ENCODE peak calls at places on chromosomes 13 and 19, in four cellular contexts. One of them, this sample, is unnamed.

GRCh38 chr13:42412812-42413795 is 141.2 kb downstream of the AKAP11 start:
- DNase-seq in thoracic aorta: no peak
- DNase-seq in effector memory CD4-positive, alpha-beta T cell: no peak
- DNase-seq in cardiac fibroblast: peak
- DNase-seq in this sample: no peak

GRCh38 chr13:99237981-99238662 is 20.1 kb downstream of the GPR18 start:
- DNase-seq in thoracic aorta: no peak
- DNase-seq in effector memory CD4-positive, alpha-beta T cell: no peak
- DNase-seq in cardiac fibroblast: no peak
- DNase-seq in this sample: no peak

GRCh38 chr13:50842711-50843255 is 709 bp downstream of the DLEU7 start:
- DNase-seq in thoracic aorta: no peak
- DNase-seq in effector memory CD4-positive, alpha-beta T cell: no peak
- DNase-seq in cardiac fibroblast: no peak
- DNase-seq in this sample: no peak

GRCh38 chr19:10517760-10518443 is 655 bp upstream of the S1PR5 start:
- DNase-seq in thoracic aorta: no peak
- DNase-seq in effector memory CD4-positive, alpha-beta T cell: no peak
- DNase-seq in cardiac fibroblast: peak
- DNase-seq in this sample: no peak

GRCh38 chr19:7916137-7916907 is 1.7 kb downstream of the TGFBR3L start:
- DNase-seq in thoracic aorta: no peak
- DNase-seq in effector memory CD4-positive, alpha-beta T cell: peak
- DNase-seq in cardiac fibroblast: no peak
- DNase-seq in this sample: no peak

GRCh38 chr13:94173312-94173854 is 306.1 kb downstream of the DCT start:
- DNase-seq in thoracic aorta: no peak
- DNase-seq in effector memory CD4-positive, alpha-beta T cell: no peak
- DNase-seq in cardiac fibroblast: no peak
- DNase-seq in this sample: no peak

GRCh38 chr19:16301999-16302694 is 22.5 kb upstream of the KLF2 start:
- DNase-seq in thoracic aorta: no peak
- DNase-seq in effector memory CD4-positive, alpha-beta T cell: no peak
- DNase-seq in cardiac fibroblast: no peak
- DNase-seq in this sample: no peak

GRCh38 chr13:110028838-110029621 is 242.6 kb upstream of the IRS2 start:
- DNase-seq in thoracic aorta: no peak
- DNase-seq in effector memory CD4-positive, alpha-beta T cell: no peak
- DNase-seq in cardiac fibroblast: no peak
- DNase-seq in this sample: no peak

GRCh38 chr19:32674959-32675719 is at the start of gene ANKRD27:
- DNase-seq in thoracic aorta: peak
- DNase-seq in effector memory CD4-positive, alpha-beta T cell: peak
- DNase-seq in cardiac fibroblast: peak
- DNase-seq in this sample: peak

GRCh38 chr13:92097337-92097903 is 699.0 kb downstream of the GPC5 start:
- DNase-seq in thoracic aorta: no peak
- DNase-seq in effector memory CD4-positive, alpha-beta T cell: no peak
- DNase-seq in cardiac fibroblast: peak
- DNase-seq in this sample: no peak

GRCh38 chr13:110283661-110284516 is 23.1 kb downstream of the COL4A1 start:
- DNase-seq in thoracic aorta: no peak
- DNase-seq in effector memory CD4-positive, alpha-beta T cell: no peak
- DNase-seq in cardiac fibroblast: peak
- DNase-seq in this sample: no peak

GRCh38 chr19:7981661-7982060 is 23.8 kb downstream of the ELAVL1 start:
- DNase-seq in thoracic aorta: no peak
- DNase-seq in effector memory CD4-positive, alpha-beta T cell: no peak
- DNase-seq in cardiac fibroblast: no peak
- DNase-seq in this sample: no peak

GRCh38 chr19:16463991-16464575 is 7.7 kb downstream of the EPS15L1 start:
- DNase-seq in thoracic aorta: no peak
- DNase-seq in effector memory CD4-positive, alpha-beta T cell: no peak
- DNase-seq in cardiac fibroblast: peak
- DNase-seq in this sample: no peak

GRCh38 chr19:7772752-7773291 is 9.8 kb downstream of the CLEC4M start:
- DNase-seq in thoracic aorta: no peak
- DNase-seq in effector memory CD4-positive, alpha-beta T cell: no peak
- DNase-seq in cardiac fibroblast: peak
- DNase-seq in this sample: peak

GRCh38 chr13:62250501-62251175 is 835.0 kb upstream of the PCDH20 start:
- DNase-seq in thoracic aorta: no peak
- DNase-seq in effector memory CD4-positive, alpha-beta T cell: no peak
- DNase-seq in cardiac fibroblast: peak
- DNase-seq in this sample: no peak

GRCh38 chr19:50969413-50969760 is at the start of gene KLK6:
- DNase-seq in thoracic aorta: no peak
- DNase-seq in effector memory CD4-positive, alpha-beta T cell: no peak
- DNase-seq in cardiac fibroblast: no peak
- DNase-seq in this sample: peak

GRCh38 chr19:29873024-29873800 is 61.4 kb downstream of the CCNE1 start:
- DNase-seq in thoracic aorta: no peak
- DNase-seq in effector memory CD4-positive, alpha-beta T cell: peak
- DNase-seq in cardiac fibroblast: peak
- DNase-seq in this sample: no peak
- H3K4me3 ChIP-seq in thoracic aorta: peak
- H3K4me3 ChIP-seq in effector memory CD4-positive, alpha-beta T cell: peak
- H3K4me3 ChIP-seq in cardiac fibroblast: peak
- H3K4me3 ChIP-seq in this sample: no peak

DNA sequence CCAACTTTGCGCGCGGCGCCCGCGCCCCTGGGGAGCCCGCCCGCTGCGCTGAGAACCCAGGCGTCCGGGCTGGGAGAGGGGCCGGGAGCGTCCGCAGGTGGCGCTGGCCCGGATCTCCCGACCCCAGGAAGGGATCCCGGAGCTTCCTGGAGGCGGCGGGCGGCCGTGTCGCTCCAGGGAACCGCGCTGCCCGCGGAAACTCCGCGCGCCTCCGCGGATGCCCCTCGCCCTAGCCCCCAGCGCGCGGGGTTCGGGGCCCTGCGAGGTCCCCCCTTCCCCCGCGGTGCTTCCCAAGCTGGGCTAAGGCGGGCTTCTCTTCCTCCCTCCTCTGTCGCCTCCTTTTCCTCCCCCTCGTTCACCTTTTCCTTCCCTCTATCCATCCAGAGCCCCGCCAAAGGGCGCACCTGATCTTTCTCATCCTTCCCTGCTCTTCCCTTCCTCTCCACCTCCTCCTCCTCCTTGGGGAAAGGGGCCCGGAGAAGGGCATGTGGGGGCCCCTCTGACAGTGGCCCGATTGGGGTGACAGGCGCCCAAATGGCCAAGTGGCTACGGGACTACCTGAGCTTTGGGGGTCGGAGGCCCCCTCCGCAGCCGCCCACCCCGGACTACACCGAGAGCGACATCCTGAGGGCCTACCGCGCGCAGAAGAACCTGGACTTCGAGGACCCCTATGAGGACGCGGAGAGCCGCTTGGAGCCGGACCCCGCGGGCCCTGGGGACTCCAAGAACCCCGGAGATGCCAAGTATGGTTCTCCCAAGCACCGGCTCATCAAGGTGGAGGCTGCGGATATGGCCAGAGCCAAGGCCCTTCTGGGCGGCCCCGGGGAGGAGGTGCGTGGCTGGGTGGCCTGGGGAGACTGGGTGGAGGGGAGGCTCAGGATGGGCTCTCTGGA is 710 bp downstream of the SHD start:
- DNase-seq in thoracic aorta: no peak
- DNase-seq in effector memory CD4-positive, alpha-beta T cell: no peak
- DNase-seq in cardiac fibroblast: no peak
- DNase-seq in this sample: no peak
- H3K4me3 ChIP-seq in thoracic aorta: peak
- H3K4me3 ChIP-seq in effector memory CD4-positive, alpha-beta T cell: peak
- H3K4me3 ChIP-seq in cardiac fibroblast: no peak
- H3K4me3 ChIP-seq in this sample: no peak

GRCh38 chr13:48818495-48818961 is 157.2 kb upstream of the FNDC3A start:
- DNase-seq in thoracic aorta: no peak
- DNase-seq in effector memory CD4-positive, alpha-beta T cell: no peak
- DNase-seq in cardiac fibroblast: peak
- DNase-seq in this sample: peak
- H3K4me3 ChIP-seq in thoracic aorta: no peak
- H3K4me3 ChIP-seq in effector memory CD4-positive, alpha-beta T cell: no peak
- H3K4me3 ChIP-seq in cardiac fibroblast: no peak
- H3K4me3 ChIP-seq in this sample: no peak

GRCh38 chr13:87677043-87677333 is 5.8 kb downstream of the SLITRK5 start:
- DNase-seq in thoracic aorta: no peak
- DNase-seq in effector memory CD4-positive, alpha-beta T cell: no peak
- DNase-seq in cardiac fibroblast: no peak
- DNase-seq in this sample: no peak

GRCh38 chr13:87675851-87676250 is 4.7 kb downstream of the SLITRK5 start:
- DNase-seq in thoracic aorta: no peak
- DNase-seq in effector memory CD4-positive, alpha-beta T cell: no peak
- DNase-seq in cardiac fibroblast: no peak
- DNase-seq in this sample: no peak

GRCh38 chr13:87671824-87672603 is 843 bp downstream of the SLITRK5 start:
- DNase-seq in thoracic aorta: no peak
- DNase-seq in effector memory CD4-positive, alpha-beta T cell: no peak
- DNase-seq in cardiac fibroblast: no peak
- DNase-seq in this sample: no peak

GRCh38 chr13:87676254-87677042 is 5.3 kb downstream of the SLITRK5 start:
- DNase-seq in thoracic aorta: no peak
- DNase-seq in effector memory CD4-positive, alpha-beta T cell: no peak
- DNase-seq in cardiac fibroblast: no peak
- DNase-seq in this sample: no peak

GRCh38 chr13:87674143-87674772 is 3.1 kb downstream of the SLITRK5 start:
- DNase-seq in thoracic aorta: no peak
- DNase-seq in effector memory CD4-positive, alpha-beta T cell: no peak
- DNase-seq in cardiac fibroblast: no peak
- DNase-seq in this sample: no peak
- H3K4me3 ChIP-seq in thoracic aorta: peak
- H3K4me3 ChIP-seq in effector memory CD4-positive, alpha-beta T cell: no peak
- H3K4me3 ChIP-seq in cardiac fibroblast: no peak
- H3K4me3 ChIP-seq in this sample: no peak

GRCh38 chr13:21233086-21233485 is 56.6 kb downstream of the MRPL57 start:
- DNase-seq in thoracic aorta: no peak
- DNase-seq in effector memory CD4-positive, alpha-beta T cell: no peak
- DNase-seq in cardiac fibroblast: no peak
- DNase-seq in this sample: no peak
- H3K4me3 ChIP-seq in thoracic aorta: peak
- H3K4me3 ChIP-seq in effector memory CD4-positive, alpha-beta T cell: no peak
- H3K4me3 ChIP-seq in cardiac fibroblast: no peak
- H3K4me3 ChIP-seq in this sample: no peak

DNA sequence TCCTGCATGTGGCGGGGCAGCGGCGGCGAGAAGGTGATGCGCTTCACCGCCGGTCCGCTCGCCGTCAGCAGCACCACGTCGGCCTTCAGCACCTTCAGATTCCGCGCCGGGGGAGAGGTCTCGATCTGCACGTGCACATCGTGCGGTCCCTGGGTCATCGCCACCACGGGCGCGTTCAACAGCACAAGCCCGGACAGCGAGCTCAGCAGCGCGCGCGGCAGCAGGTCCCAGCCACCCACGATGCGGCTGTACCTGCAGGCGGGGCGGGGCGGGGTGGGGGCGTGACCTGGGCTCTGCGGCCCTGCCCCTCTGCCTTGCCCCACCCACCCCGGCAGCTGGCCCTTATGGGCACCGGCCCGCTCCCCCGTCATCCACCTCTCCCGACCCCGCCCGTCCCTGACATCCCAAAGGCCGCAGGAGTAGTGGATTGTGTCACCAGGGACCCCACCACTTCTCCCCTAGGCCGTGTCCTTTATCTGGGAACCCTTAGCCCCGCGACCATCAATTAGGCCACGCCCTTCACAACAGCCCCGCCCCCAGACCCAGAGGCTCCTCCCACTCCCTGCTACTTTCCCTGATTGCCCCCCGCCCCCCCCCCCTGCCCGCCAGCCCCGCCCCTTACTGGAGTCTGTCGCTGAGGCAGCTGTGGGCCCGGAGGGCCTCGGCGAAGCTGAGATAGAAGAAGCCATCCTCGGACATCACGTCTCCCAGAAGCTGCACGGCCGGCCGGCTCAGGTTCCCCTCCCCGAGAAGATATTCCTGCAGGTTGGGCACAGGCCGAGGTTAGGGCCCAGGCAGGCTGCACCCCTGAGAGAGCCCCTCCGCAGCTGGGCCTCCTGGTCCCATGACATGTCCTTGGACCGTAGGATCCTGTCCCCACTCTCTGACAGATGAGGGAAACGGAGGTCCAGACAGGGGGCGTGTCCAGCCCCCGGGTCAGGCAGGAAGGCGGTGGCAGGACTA is 6.1 kb downstream of the IL4I1 start:
- DNase-seq in thoracic aorta: no peak
- DNase-seq in effector memory CD4-positive, alpha-beta T cell: peak
- DNase-seq in cardiac fibroblast: no peak
- DNase-seq in this sample: no peak
- H3K4me3 ChIP-seq in thoracic aorta: peak
- H3K4me3 ChIP-seq in effector memory CD4-positive, alpha-beta T cell: peak
- H3K4me3 ChIP-seq in cardiac fibroblast: peak
- H3K4me3 ChIP-seq in this sample: no peak

This sample was measured in keratinocyte.